ENCODE peak calls at places on chromosome 15, in four cellular contexts. S is CD8-positive, alpha-beta T cell; K is endodermal cell; Q is HCT116. F is an unnamed sample. For H3K4me1, the result is how much of the 10 kb centered on the place peaks cover.

GRCh38 chr15:92158426-92158825 is 235.3 kb upstream of the ST8SIA2 start:
- DNase-seq in S (no peak), K (peak), Q (peak), F (no peak)

GRCh38 chr15:80840173-80841130 is 61.3 kb downstream of the CEMIP start:
- DNase-seq in S (no peak), K (no peak), Q (no peak), F (no peak)

GRCh38 chr15:56653787-56654186 is 79.5 kb downstream of the ZNF280D start:
- DNase-seq in S (no peak), K (no peak), Q (no peak), F (no peak)

GRCh38 chr15:29623240-29623639 is 199.0 kb downstream of the TJP1 start:
- DNase-seq in S (no peak), K (no peak), Q (no peak), F (no peak)

GRCh38 chr15:79170256-79170664 is 79.7 kb upstream of the RASGRF1 start:
- DNase-seq in S (no peak), K (no peak), Q (no peak), F (no peak)

GRCh38 chr15:46127361-46127874 is 492.6 kb downstream of the SQOR start:
- DNase-seq in S (no peak), K (no peak), Q (no peak), F (no peak)

GRCh38 chr15:59349715-59350420 is 22.8 kb downstream of the MYO1E start:
- DNase-seq in S (no peak), K (peak), Q (peak), F (no peak)

GRCh38 chr15:80607288-80607980 is 87.7 kb upstream of the ABHD17C start:
- DNase-seq in S (no peak), K (no peak), Q (no peak), F (peak)

GRCh38 chr15:66024998-66025397 is 155.7 kb downstream of the RAB11A start:
- DNase-seq in S (no peak), K (no peak), Q (no peak), F (no peak)

GRCh38 chr15:65217526-65218482 is 6.5 kb upstream of the CILP start:
- DNase-seq in S (no peak), K (no peak), Q (no peak), F (no peak)

DNA sequence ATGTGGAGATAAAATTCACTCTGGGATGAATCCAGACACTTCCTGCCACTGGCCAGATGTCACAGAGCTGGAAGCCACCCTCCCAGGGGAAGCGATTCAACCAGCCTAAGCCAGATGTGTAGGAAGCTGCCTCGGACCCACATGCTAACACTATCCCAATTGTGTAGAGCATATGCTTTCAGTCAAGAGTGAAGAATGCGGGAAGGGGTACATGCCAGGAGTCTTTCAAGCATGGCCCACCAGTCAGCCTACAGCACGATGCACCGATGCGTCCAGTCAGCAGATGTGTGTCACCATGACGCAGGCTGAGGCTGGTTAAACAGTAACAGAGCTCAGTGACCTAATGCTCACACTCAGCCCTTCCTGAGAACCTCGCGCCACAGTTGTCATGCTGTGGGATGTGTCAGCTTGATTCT is 38.8 kb upstream of the BNC1 start:
- DNase-seq in S (no peak), K (no peak), Q (no peak), F (no peak)
- H3K4me1 ChIP-seq in S (under half), K (under half), Q (under half), F (under half)

DNA sequence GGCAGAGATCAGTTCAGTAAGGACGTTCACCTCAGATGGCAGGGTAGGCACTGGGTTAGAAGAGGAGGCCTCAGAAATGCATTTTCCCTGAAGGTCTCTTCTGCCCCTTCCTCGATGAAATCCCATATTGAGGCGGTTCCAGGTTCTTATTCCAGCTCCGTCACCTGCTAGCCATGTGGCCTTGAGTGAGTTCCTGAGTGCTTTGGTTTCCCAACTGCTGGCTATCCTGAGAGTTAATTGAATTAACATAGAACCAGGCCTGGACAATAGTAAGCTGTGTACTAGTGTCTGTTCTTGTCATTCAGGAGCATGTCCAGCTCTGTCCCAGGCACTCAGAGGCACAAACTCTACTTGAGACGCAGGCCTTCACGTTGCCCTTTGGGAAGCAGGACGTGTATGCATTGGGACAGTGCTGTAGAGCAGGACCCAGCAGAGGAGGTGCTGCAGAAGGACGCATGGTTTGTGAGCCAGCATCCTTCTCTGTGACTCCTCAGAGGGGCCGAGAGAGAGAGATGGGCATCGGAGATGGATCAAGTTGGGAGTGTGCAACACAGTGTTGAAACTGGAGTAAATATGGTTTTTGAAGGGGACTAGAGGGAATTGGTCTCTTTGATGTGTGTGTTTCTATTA is 114.2 kb downstream of the ASB7 start:
- DNase-seq in S (no peak), K (no peak), Q (no peak), F (no peak)
- H3K4me1 ChIP-seq in S (under half), K (under half), Q (half or more), F (under half)

GRCh38 chr15:85493258-85493657 is 112.9 kb downstream of the AKAP13 start:
- DNase-seq in S (no peak), K (no peak), Q (no peak), F (no peak)
- H3K4me1 ChIP-seq in S (under half), K (under half), Q (under half), F (under half)

GRCh38 chr15:90019611-90020010 is 18.5 kb downstream of the ZNF710 start:
- DNase-seq in S (no peak), K (peak), Q (no peak), F (no peak)
- H3K4me1 ChIP-seq in S (under half), K (under half), Q (under half), F (under half)

GRCh38 chr15:38944551-38944950 is 379.9 kb upstream of the RASGRP1 start:
- DNase-seq in S (no peak), K (no peak), Q (no peak), F (no peak)

GRCh38 chr15:38945551-38946298 is 381.1 kb upstream of the RASGRP1 start:
- DNase-seq in S (no peak), K (no peak), Q (no peak), F (no peak)

GRCh38 chr15:38941399-38941953 is 376.9 kb upstream of the RASGRP1 start:
- DNase-seq in S (no peak), K (no peak), Q (no peak), F (no peak)
- H3K4me1 ChIP-seq in S (under half), K (under half), Q (under half), F (under half)

GRCh38 chr15:41933771-41934170 is 38.6 kb downstream of the EHD4 start:
- DNase-seq in S (no peak), K (no peak), Q (peak), F (no peak)

GRCh38 chr15:41932939-41933725 is 39.2 kb downstream of the EHD4 start:
- DNase-seq in S (no peak), K (peak), Q (no peak), F (no peak)

GRCh38 chr15:41935566-41936020 is 36.8 kb downstream of the EHD4 start:
- DNase-seq in S (no peak), K (no peak), Q (no peak), F (no peak)

GRCh38 chr15:41936155-41936554 is 36.2 kb downstream of the EHD4 start:
- DNase-seq in S (no peak), K (no peak), Q (no peak), F (no peak)

DNA sequence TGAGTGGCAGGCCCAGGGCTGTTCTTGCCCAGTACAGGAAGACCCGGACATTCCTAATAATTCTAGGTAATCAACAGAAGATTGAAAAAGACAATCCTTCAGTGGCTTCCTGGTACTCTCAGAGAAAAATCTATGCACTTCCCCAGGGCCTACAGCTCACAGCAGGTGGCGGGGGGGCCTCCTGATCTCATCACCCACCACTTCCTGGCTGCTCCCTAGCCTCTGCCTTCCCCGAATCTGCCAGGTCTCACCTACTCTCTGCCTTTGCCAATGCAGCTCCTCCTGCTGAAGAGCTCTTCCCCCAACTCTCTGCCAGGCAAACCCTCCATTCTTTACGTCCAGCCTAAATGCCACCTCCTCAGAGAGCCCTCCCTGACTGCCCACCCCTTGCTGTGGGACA is 37.5 kb downstream of the EHD4 start:
- DNase-seq in S (peak), K (peak), Q (no peak), F (no peak)
- H3K4me1 ChIP-seq in S (half or more), K (under half), Q (under half), F (under half)

GRCh38 chr15:78149805-78150751 is 916 bp downstream of the IDH3A start:
- DNase-seq in S (no peak), K (peak), Q (no peak), F (peak)

GRCh38 chr15:78147566-78147965 is 1.6 kb upstream of the IDH3A start:
- DNase-seq in S (no peak), K (no peak), Q (no peak), F (no peak)

GRCh38 chr15:78146437-78147154 is 2.6 kb upstream of the IDH3A start:
- DNase-seq in S (no peak), K (no peak), Q (no peak), F (no peak)

GRCh38 chr15:78148392-78149067 is 632 bp upstream of the IDH3A start:
- DNase-seq in S (no peak), K (no peak), Q (no peak), F (no peak)

DNA sequence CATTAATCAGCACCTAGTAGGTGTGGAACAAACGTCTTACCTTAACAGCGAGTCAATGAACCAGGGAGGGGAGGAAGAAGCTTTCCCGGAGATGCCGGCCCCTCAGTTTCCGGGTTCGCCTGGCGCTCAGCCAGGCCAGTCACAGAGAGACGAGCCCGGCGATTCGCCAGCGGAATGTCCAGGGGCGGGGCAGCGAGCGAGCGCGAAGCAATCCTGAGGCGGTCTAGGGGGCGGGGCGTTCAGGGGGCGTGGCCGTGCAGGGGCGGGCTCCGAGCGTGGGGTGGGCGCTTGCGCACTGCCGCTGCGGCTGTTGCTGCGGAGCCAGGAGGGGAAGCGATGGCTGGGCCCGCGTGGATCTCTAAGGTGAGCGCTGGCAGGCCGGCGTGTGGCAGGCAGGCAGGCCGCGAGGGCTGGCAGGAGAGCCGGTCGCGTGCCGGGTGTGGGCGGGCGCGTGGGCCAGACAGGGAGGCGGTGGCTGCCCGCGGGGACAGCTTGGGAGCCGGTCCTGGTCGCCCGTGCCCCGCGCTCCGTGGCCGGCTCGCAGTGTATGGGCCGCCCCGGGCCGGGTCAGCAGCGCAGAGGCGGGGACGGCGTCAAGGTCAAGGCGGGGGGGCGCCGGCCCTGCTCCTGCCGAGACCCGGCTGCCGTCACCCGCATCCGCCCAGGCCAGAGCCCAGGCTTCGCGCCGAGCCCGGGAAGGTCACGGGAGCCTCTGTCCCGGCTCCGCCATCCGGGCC is at the start of gene IDH3A:
- DNase-seq in S (peak), K (peak), Q (peak), F (peak)
- H3K4me1 ChIP-seq in S (under half), K (under half), Q (under half), F (under half)

DNA sequence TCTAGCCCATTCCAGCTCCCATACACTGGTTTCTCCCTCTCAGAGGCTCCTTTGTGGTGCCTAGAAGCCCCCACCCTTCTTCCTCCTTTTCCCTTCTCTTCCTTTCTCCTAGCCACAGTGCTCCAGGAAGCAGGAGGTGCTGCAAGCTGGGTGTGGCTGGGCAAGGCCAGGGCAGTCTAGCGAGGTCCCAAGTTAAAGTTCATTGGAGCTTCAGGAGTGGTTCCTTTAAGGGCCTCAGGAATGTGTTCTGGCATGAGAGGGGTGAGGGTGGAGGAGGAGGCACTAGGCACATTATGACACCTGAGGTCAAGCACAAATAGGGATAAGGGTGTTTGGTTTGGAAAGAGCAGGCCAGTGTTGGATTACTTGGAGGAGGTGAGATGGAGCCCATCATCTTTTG is 258.8 kb downstream of the TLE3 start:
- DNase-seq in S (no peak), K (no peak), Q (no peak), F (no peak)
- H3K4me1 ChIP-seq in S (under half), K (under half), Q (under half), F (under half)